ENCODE peak calls at places on chromosomes 6 and 20, in ten cellular contexts. J is transverse colon, Q is H1, N is foreskin fibroblast, C is uterus, H is breast epithelium, R is HFF-Myc, I is coronary artery, X is spleen, F is lower lobe of right lung. A is an unnamed sample.

GRCh38 chr20:34018166-34018565 is 24.5 kb downstream of the RALY start:
- DNase-seq in J (no peak), Q (no peak), N (no peak), C (no peak), H (no peak), R (no peak), I (no peak), X (no peak), F (no peak), A (no peak)

GRCh38 chr20:46592580-46593362 is 42.3 kb upstream of the OCSTAMP start:
- DNase-seq in J (no peak), Q (no peak), N (no peak), C (no peak), H (no peak), R (no peak), I (no peak), X (no peak), F (no peak), A (no peak)

GRCh38 chr20:63151554-63152321 is 64.2 kb downstream of the YTHDF1 start:
- DNase-seq in J (no peak), Q (no peak), N (peak), C (no peak), H (no peak), R (no peak), I (no peak), X (peak), F (peak), A (no peak)

GRCh38 chr6:2498224-2498623 is 252.5 kb downstream of the MYLK4 start:
- DNase-seq in J (no peak), Q (no peak), N (peak), C (no peak), H (no peak), R (no peak), I (no peak), X (no peak), F (no peak), A (no peak)

GRCh38 chr20:48818481-48818987 is 9.3 kb downstream of the PREX1 start:
- DNase-seq in J (peak), Q (no peak), N (no peak), C (no peak), H (no peak), R (no peak), I (no peak), X (peak), F (no peak), A (no peak)

GRCh38 chr6:4378319-4378996 is 243.1 kb upstream of the ECI2 start:
- DNase-seq in J (no peak), Q (no peak), N (no peak), C (no peak), H (no peak), R (no peak), I (no peak), X (no peak), F (no peak), A (no peak)

GRCh38 chr6:112640895-112641294 is 293.8 kb downstream of the RFPL4B start:
- DNase-seq in J (no peak), Q (no peak), N (peak), C (no peak), H (no peak), R (no peak), I (no peak), X (no peak), F (no peak), A (peak)

GRCh38 chr6:78570044-78570443 is 297.3 kb upstream of the IRAK1BP1 start:
- DNase-seq in J (no peak), Q (peak), N (no peak), C (no peak), H (no peak), R (no peak), I (no peak), X (no peak), F (no peak), A (no peak)

GRCh38 chr6:137013738-137014602 is 30.8 kb downstream of the IL20RA start:
- DNase-seq in J (no peak), Q (no peak), N (peak), C (peak), H (no peak), R (peak), I (no peak), X (no peak), F (no peak), A (peak)

GRCh38 chr20:58647162-58647813 is 3.8 kb upstream of the STX16 start:
- DNase-seq in J (no peak), Q (peak), N (no peak), C (no peak), H (no peak), R (no peak), I (no peak), X (no peak), F (no peak), A (no peak)

GRCh38 chr6:151609146-151609962 is 115.5 kb downstream of the CCDC170 start:
- DNase-seq in J (no peak), Q (no peak), N (no peak), C (peak), H (no peak), R (no peak), I (no peak), X (no peak), F (no peak), A (no peak)

GRCh38 chr6:31246051-31246495 is 25.8 kb downstream of the HLA-C start:
- DNase-seq in J (no peak), Q (no peak), N (peak), C (no peak), H (no peak), R (peak), I (no peak), X (no peak), F (no peak), A (peak)

GRCh38 chr6:70680396-70680795 is 12.7 kb downstream of the SMAP1 start:
- DNase-seq in J (no peak), Q (no peak), N (no peak), C (no peak), H (no peak), R (no peak), I (no peak), X (no peak), F (no peak), A (no peak)

GRCh38 chr20:38192323-38192885 is 27.3 kb upstream of the TGM2 start:
- DNase-seq in J (no peak), Q (no peak), N (no peak), C (no peak), H (no peak), R (no peak), I (peak), X (no peak), F (no peak), A (no peak)

GRCh38 chr20:61925555-61926252 is 140.0 kb downstream of the TAF4 start:
- DNase-seq in J (no peak), Q (no peak), N (peak), C (no peak), H (no peak), R (no peak), I (no peak), X (peak), F (peak), A (peak)

GRCh38 chr20:52746190-52746589 is 226.0 kb upstream of the TSHZ2 start:
- DNase-seq in J (no peak), Q (peak), N (no peak), C (no peak), H (no peak), R (no peak), I (no peak), X (no peak), F (no peak), A (no peak)

GRCh38 chr6:2168480-2168879 is 76.9 kb downstream of the GMDS start:
- DNase-seq in J (no peak), Q (no peak), N (no peak), C (no peak), H (no peak), R (no peak), I (no peak), X (no peak), F (no peak), A (no peak)

GRCh38 chr20:3658708-3659491 is 4.3 kb downstream of the GFRA4 start:
- DNase-seq in J (no peak), Q (no peak), N (peak), C (no peak), H (no peak), R (no peak), I (no peak), X (peak), F (no peak), A (no peak)

GRCh38 chr20:31573555-31574295 is 31.4 kb upstream of the ID1 start:
- DNase-seq in J (peak), Q (no peak), N (no peak), C (no peak), H (no peak), R (no peak), I (no peak), X (peak), F (no peak), A (no peak)

GRCh38 chr6:84623956-84624680 is 140.3 kb downstream of the TBX18 start:
- DNase-seq in J (no peak), Q (no peak), N (peak), C (no peak), H (no peak), R (no peak), I (no peak), X (no peak), F (no peak), A (no peak)

GRCh38 chr6:28981391-28981832 is 23.7 kb downstream of the ZNF311 start:
- DNase-seq in J (peak), Q (peak), N (peak), C (peak), H (peak), R (no peak), I (no peak), X (peak), F (no peak), A (no peak)

GRCh38 chr6:69096681-69097080 is 461.6 kb downstream of the ADGRB3 start:
- DNase-seq in J (no peak), Q (no peak), N (no peak), C (no peak), H (no peak), R (no peak), I (no peak), X (no peak), F (no peak), A (no peak)

GRCh38 chr6:153790881-153791473 is 248.1 kb upstream of the OPRM1 start:
- DNase-seq in J (no peak), Q (no peak), N (peak), C (no peak), H (no peak), R (no peak), I (no peak), X (no peak), F (no peak), A (no peak)

GRCh38 chr20:60035-60918 is 27.2 kb upstream of the DEFB125 start:
- DNase-seq in J (no peak), Q (no peak), N (peak), C (no peak), H (no peak), R (no peak), I (no peak), X (no peak), F (no peak), A (no peak)

GRCh38 chr20:23270427-23270911 is 80.1 kb upstream of the NXT1 start:
- DNase-seq in J (no peak), Q (no peak), N (peak), C (no peak), H (no peak), R (no peak), I (peak), X (peak), F (no peak), A (no peak)

DNA sequence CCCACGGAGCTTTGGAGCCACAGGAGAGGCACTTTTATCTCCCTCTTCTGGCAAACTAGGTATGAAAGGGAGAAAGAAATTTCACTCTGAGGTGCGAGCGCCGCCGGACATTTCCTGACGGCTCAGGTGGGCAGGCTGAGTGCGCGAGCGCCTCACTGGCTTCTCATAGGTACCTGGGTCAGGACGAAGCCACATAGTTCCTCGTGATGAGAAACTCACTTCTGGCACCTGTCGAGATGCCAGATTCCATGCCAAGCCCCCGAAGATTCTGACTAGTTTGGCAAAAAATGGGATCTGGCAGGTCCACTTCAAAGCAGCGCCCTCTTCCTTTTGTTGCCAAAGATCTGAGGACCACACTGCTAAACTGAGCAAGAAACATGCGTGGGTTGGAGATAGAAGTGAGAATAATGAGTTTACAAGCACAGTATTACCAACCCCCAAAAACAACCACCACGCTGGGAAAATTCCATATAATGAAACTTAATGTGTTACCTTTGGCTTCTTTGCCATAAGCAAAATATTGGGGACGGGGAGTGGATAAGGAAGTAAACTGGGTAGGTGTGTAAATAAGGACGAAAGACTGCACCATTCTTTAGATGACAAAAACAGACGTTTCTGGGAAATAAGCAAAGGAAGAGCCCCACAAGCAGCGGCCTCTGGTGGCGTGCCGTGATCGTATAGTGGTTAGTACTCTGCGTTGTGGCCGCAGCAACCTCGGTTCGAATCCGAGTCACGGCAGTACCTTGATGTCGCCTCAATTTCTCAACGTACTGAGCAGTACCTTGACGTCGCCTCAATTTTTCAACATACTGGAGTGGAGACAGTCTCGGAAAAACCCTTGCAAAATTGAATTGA is 89.8 kb upstream of the PRSS16 start:
- DNase-seq in J (peak), Q (peak), N (peak), C (peak), H (no peak), R (peak), I (no peak), X (peak), F (peak), A (no peak)
- TF ChIP-seq CTCF in J (peak), Q (peak), N (peak), C (peak), H (peak), R (peak), I (no peak), X (peak), F (peak), A (peak)

DNA sequence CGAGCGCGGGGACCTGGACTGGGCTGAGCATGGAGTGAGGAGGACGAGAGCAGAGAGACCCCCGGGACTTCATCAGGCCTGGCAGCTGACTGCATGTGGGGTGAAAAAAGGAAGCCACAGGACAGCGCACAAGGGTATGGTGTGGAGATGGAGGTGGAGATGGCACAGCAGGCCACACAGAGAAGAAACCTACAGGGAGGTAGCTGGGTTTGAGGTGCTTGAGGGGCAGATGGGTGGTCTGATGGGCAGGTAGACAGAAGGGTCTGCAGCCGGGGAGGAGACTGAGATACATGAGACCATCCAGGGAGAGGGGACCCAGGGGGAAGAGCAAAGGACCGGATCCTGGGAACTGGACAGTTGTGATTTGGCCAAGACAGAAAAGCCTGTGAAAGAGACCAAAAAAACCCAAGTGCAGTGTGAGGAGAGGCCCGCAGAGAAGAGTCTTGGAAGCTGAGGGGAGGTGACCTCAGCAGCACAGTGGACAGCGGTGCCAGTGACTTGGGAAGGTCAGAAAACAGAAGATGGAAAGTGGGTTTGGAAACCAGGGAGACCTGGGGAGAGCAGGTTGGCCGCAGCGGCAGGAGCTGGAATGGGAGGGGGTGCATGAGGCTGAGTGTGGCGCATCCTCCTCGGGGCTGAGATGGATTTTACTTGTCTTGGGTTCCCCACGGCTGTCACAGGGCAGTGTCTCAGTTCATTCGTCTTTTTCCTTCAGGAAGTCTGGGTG is 5.5 kb downstream of the HLA-DPB1 start:
- DNase-seq in J (no peak), Q (no peak), N (peak), C (no peak), H (no peak), R (no peak), I (no peak), X (no peak), F (no peak), A (no peak)
- H3K4me3 ChIP-seq in J (peak), Q (peak), N (peak), C (peak), H (peak), R (peak), I (peak), X (peak), F (peak), A (peak)

GRCh38 chr6:120405947-120406346 is 928.3 kb downstream of the TBC1D32 start:
- DNase-seq in J (no peak), Q (peak), N (no peak), C (no peak), H (no peak), R (no peak), I (no peak), X (no peak), F (no peak), A (no peak)
- TF ChIP-seq CTCF in J (no peak), Q (peak), N (no peak), C (no peak), H (no peak), R (no peak), I (no peak), X (no peak), F (no peak), A (no peak)

GRCh38 chr6:16827627-16828026 is 66.4 kb upstream of the ATXN1 start:
- DNase-seq in J (no peak), Q (no peak), N (no peak), C (no peak), H (no peak), R (no peak), I (no peak), X (no peak), F (no peak), A (no peak)
- H3K4me3 ChIP-seq in J (no peak), Q (no peak), N (no peak), C (no peak), H (no peak), R (no peak), I (no peak), X (no peak), F (no peak), A (no peak)